ENCODE peak calls at places on chromosome 3, in six cellular contexts. U is fibroblast of lung, E is NB4, Y is AG04450, Z is OCI-LY7, M is fibroblast of pulmonary artery. P is an unnamed sample.

GRCh38 chr3:11476814-11477213 is 166.9 kb downstream of the VGLL4 start:
- DNase-seq in U (peak), E (no peak), Y (no peak), Z (no peak), M (no peak), P (no peak)

GRCh38 chr3:15794303-15794771 is 3.4 kb downstream of the ANKRD28 start:
- DNase-seq in U (peak), E (peak), Y (peak), Z (no peak), M (peak), P (peak)

GRCh38 chr3:179410999-179411398 is 40.3 kb downstream of the GNB4 start:
- DNase-seq in U (no peak), E (no peak), Y (no peak), Z (no peak), M (no peak), P (no peak)

GRCh38 chr3:134009345-134010000 is 20.3 kb downstream of the SLCO2A1 start:
- DNase-seq in U (peak), E (no peak), Y (no peak), Z (no peak), M (peak), P (no peak)

GRCh38 chr3:166510382-166510781 is 673.2 kb upstream of the BCHE start:
- DNase-seq in U (no peak), E (no peak), Y (no peak), Z (no peak), M (no peak), P (no peak)

GRCh38 chr3:11662392-11662990 is 18.8 kb upstream of the VGLL4 start:
- DNase-seq in U (no peak), E (no peak), Y (no peak), Z (no peak), M (peak), P (peak)

GRCh38 chr3:7285502-7285901 is 424.6 kb downstream of the GRM7 start:
- DNase-seq in U (peak), E (peak), Y (no peak), Z (no peak), M (peak), P (no peak)

GRCh38 chr3:172868565-172869172 is 118.1 kb downstream of the ECT2 start:
- DNase-seq in U (no peak), E (no peak), Y (no peak), Z (no peak), M (peak), P (no peak)

GRCh38 chr3:143280984-143281383 is 161.4 kb downstream of the CHST2 start:
- DNase-seq in U (no peak), E (no peak), Y (no peak), Z (no peak), M (no peak), P (no peak)

GRCh38 chr3:4754180-4755086 is 224.8 kb upstream of the BHLHE40 start:
- DNase-seq in U (no peak), E (peak), Y (no peak), Z (no peak), M (no peak), P (no peak)

GRCh38 chr3:156691920-156692319 is 17.5 kb downstream of the TIPARP start:
- DNase-seq in U (peak), E (no peak), Y (peak), Z (no peak), M (peak), P (peak)

GRCh38 chr3:142964150-142964498 is 650 bp upstream of the PAQR9 start:
- DNase-seq in U (no peak), E (no peak), Y (no peak), Z (no peak), M (no peak), P (no peak)

GRCh38 chr3:126435456-126436315 is 40.0 kb downstream of the ZXDC start:
- DNase-seq in U (no peak), E (no peak), Y (no peak), Z (no peak), M (no peak), P (no peak)

GRCh38 chr3:147655236-147655635 is 246.1 kb downstream of the ZIC1 start:
- DNase-seq in U (no peak), E (no peak), Y (no peak), Z (no peak), M (no peak), P (no peak)

GRCh38 chr3:90031121-90031520 is 923.7 kb downstream of the EPHA3 start:
- DNase-seq in U (no peak), E (no peak), Y (no peak), Z (no peak), M (no peak), P (no peak)

GRCh38 chr3:122671543-122671942 is 9.1 kb upstream of the PARP14 start:
- DNase-seq in U (no peak), E (no peak), Y (no peak), Z (no peak), M (no peak), P (no peak)

GRCh38 chr3:184354121-184354728 is 7.2 kb downstream of the CLCN2 start:
- DNase-seq in U (peak), E (peak), Y (no peak), Z (peak), M (peak), P (no peak)

GRCh38 chr3:85525264-85525663 is 566.5 kb downstream of the CADM2 start:
- DNase-seq in U (no peak), E (no peak), Y (no peak), Z (no peak), M (no peak), P (no peak)

GRCh38 chr3:182215881-182216280 is 504.2 kb downstream of the SOX2 start:
- DNase-seq in U (no peak), E (no peak), Y (no peak), Z (no peak), M (no peak), P (no peak)
- H3K4me3 ChIP-seq in U (no peak), E (no peak), Y (no peak), Z (no peak), M (no peak), P (no peak)

GRCh38 chr3:150582620-150583019 is 20.5 kb upstream of the SELENOT start:
- DNase-seq in U (no peak), E (no peak), Y (no peak), Z (no peak), M (no peak), P (no peak)
- H3K4me3 ChIP-seq in U (no peak), E (no peak), Y (no peak), Z (no peak), M (no peak), P (no peak)

DNA sequence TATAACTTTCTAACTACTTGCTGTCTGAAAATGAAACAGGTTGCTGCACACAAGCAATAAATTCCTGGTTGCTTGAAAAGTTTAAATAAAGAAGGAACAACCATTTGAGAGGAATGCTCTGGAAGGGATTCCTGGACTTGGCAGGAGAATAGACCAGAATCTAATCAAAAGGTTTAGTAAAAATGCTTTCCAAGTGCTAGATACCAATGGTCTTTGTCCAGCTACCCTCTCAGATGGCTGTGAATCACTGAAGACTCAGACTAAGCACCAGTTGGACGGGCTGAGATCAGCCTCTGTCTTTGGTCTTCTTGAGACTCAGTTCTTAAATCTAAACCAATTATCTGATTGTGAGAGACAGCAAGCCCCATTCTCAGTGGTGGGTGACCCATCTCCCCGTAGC is 27.7 kb upstream of the LPP start:
- DNase-seq in U (no peak), E (no peak), Y (peak), Z (no peak), M (no peak), P (no peak)
- H3K4me3 ChIP-seq in U (no peak), E (no peak), Y (no peak), Z (no peak), M (no peak), P (no peak)

GRCh38 chr3:185823280-185824044 is 1.4 kb downstream of the IGF2BP2 start:
- DNase-seq in U (peak), E (peak), Y (no peak), Z (no peak), M (peak), P (no peak)

GRCh38 chr3:185822221-185822956 is 2.5 kb downstream of the IGF2BP2 start:
- DNase-seq in U (peak), E (no peak), Y (no peak), Z (no peak), M (peak), P (no peak)

GRCh38 chr3:185820973-185821758 is 3.7 kb downstream of the IGF2BP2 start:
- DNase-seq in U (peak), E (no peak), Y (peak), Z (no peak), M (peak), P (peak)

GRCh38 chr3:185824051-185824466 is 783 bp downstream of the IGF2BP2 start:
- DNase-seq in U (no peak), E (peak), Y (no peak), Z (no peak), M (no peak), P (no peak)

DNA sequence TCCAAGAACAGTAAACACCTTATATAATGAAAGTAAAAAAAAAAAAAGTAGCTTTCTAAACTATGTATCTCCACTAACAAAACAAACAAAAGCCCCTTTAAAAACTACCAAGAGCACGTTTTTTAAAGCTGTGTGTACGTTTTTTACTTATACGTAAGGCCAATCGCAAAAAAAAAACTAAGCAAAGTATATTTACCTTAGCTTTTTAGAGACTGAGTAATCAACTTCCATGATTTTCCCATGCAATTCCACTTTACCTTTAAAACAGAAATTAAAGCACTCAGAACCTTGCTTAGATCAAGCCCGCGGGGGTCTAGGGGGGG is 1.9 kb downstream of the IGF2BP2 start:
- DNase-seq in U (no peak), E (no peak), Y (no peak), Z (no peak), M (no peak), P (no peak)
- H3K4me3 ChIP-seq in U (peak), E (peak), Y (peak), Z (no peak), M (peak), P (peak)

GRCh38 chr3:23601020-23601822 is 204.5 kb upstream of the UBE2E1 start:
- DNase-seq in U (peak), E (no peak), Y (no peak), Z (no peak), M (peak), P (no peak)
- H3K4me3 ChIP-seq in U (no peak), E (no peak), Y (no peak), Z (no peak), M (no peak), P (no peak)

P was measured in HFF-Myc.